ENCODE peak calls at places on chromosomes 12 and 14, in nine cellular contexts. F is GM03348, M is GDM1, T is NCI-H345, I is H4, S is mesothelial cell of epicardium, K is skeletal muscle cell, W is non-pigmented ciliary epithelial cell, E is adrenal gland. B is an unnamed sample.

GRCh38 chr12:99390707-99391106 is 256.8 kb upstream of the GARIN6 start:
- DNase-seq in T (no peak), M (no peak), S (no peak), E (peak), F (peak), W (no peak), I (peak), K (no peak), B (no peak)

GRCh38 chr12:80636832-80637231 is 70.6 kb upstream of the MYF6 start:
- DNase-seq in M (no peak), S (no peak), W (no peak), F (no peak), K (no peak), E (no peak), T (no peak), I (no peak), B (no peak)

GRCh38 chr12:10220398-10221077 is 7.9 kb downstream of the GABARAPL1 start:
- DNase-seq in E (peak), K (peak), M (no peak), F (peak), T (no peak), W (peak), S (no peak), I (peak), B (no peak)

GRCh38 chr12:50894216-50894615 is 51.5 kb downstream of the TMPRSS12 start:
- DNase-seq in K (no peak), F (no peak), T (no peak), M (no peak), E (no peak), I (no peak), S (no peak), W (no peak), B (no peak)

GRCh38 chr12:14577344-14577743 is 9.7 kb upstream of the PLBD1 start:
- DNase-seq in S (no peak), T (no peak), M (peak), K (no peak), F (no peak), I (peak), E (no peak), W (peak), B (no peak)

GRCh38 chr12:69405466-69405865 is 45.9 kb downstream of the YEATS4 start:
- DNase-seq in M (no peak), F (peak), E (peak), T (no peak), S (no peak), K (peak), I (peak), W (peak), B (peak)

GRCh38 chr12:54007538-54008259 is 1.1 kb upstream of the HOXC8 start:
- DNase-seq in M (no peak), K (no peak), S (no peak), I (no peak), T (no peak), W (no peak), E (no peak), F (no peak), B (no peak)

GRCh38 chr12:46459881-46460545 is 87.4 kb upstream of the SLC38A2 start:
- DNase-seq in E (no peak), K (no peak), T (no peak), W (no peak), I (no peak), S (no peak), M (peak), F (no peak), B (no peak)

GRCh38 chr12:127619869-127620769 is 646.9 kb upstream of the TMEM132C start:
- DNase-seq in W (no peak), M (no peak), F (no peak), S (no peak), T (no peak), E (no peak), K (no peak), I (no peak), B (no peak)

GRCh38 chr12:59036341-59036740 is 116.0 kb upstream of the LRIG3 start:
- DNase-seq in W (no peak), K (no peak), S (no peak), I (no peak), T (no peak), F (no peak), M (no peak), E (no peak), B (no peak)

GRCh38 chr14:105881021-105881930 is 354.9 kb downstream of the TMEM121 start:
- DNase-seq in T (no peak), F (no peak), S (peak), K (no peak), M (no peak), E (no peak), I (no peak), W (no peak), B (no peak)

GRCh38 chr14:34227834-34228662 is 234.0 kb downstream of the SPTSSA start:
- DNase-seq in K (no peak), T (peak), F (peak), I (peak), E (peak), W (no peak), M (peak), S (peak), B (no peak)

GRCh38 chr14:49999216-49999761 is 106.4 kb downstream of the ARF6 start:
- DNase-seq in S (no peak), M (peak), F (peak), E (peak), W (no peak), I (peak), K (no peak), T (no peak), B (no peak)

GRCh38 chr14:20998674-20999366 is at the start of gene SLC39A2:
- DNase-seq in I (peak), F (peak), T (no peak), K (peak), M (no peak), W (no peak), E (peak), S (no peak), B (peak)

GRCh38 chr12:80625901-80626300 is 81.5 kb upstream of the MYF6 start:
- DNase-seq in E (no peak), K (no peak), I (no peak), T (no peak), W (no peak), M (no peak), S (no peak), F (no peak), B (no peak)

GRCh38 chr14:87067061-87067460 is 925.9 kb downstream of the GALC start:
- DNase-seq in F (no peak), E (no peak), T (no peak), I (no peak), S (no peak), W (no peak), K (no peak), M (no peak), B (no peak)

GRCh38 chr12:66708704-66709443 is 30.0 kb upstream of the GRIP1 start:
- DNase-seq in I (no peak), K (no peak), T (peak), F (no peak), E (no peak), S (no peak), M (no peak), W (no peak), B (no peak)

GRCh38 chr14:35944847-35945246 is 118.7 kb downstream of the BRMS1L start:
- DNase-seq in S (no peak), M (no peak), F (no peak), I (peak), W (no peak), K (no peak), E (no peak), T (peak), B (no peak)

GRCh38 chr12:106583578-106584103 is 837 bp downstream of the RFX4 start:
- DNase-seq in E (no peak), I (no peak), K (no peak), W (no peak), M (no peak), F (peak), T (peak), S (no peak), B (no peak)

GRCh38 chr14:92223027-92223426 is 99.9 kb upstream of the SLC24A4 start:
- DNase-seq in W (no peak), K (no peak), E (no peak), T (no peak), S (no peak), F (no peak), M (no peak), I (no peak), B (no peak)

GRCh38 chr12:53171725-53172329 is 8.7 kb upstream of the ZNF740 start:
- DNase-seq in K (no peak), M (no peak), E (peak), F (no peak), S (no peak), T (no peak), I (no peak), W (no peak), B (no peak)

GRCh38 chr14:61290686-61291085 is 9.5 kb upstream of the TMEM30B start:
- DNase-seq in S (no peak), K (no peak), W (no peak), F (no peak), E (no peak), I (no peak), M (no peak), T (no peak), B (no peak)

GRCh38 chr12:1195513-1195912 is 204.5 kb downstream of the ERC1 start:
- DNase-seq in I (no peak), K (no peak), W (no peak), M (no peak), F (no peak), E (no peak), T (no peak), S (no peak), B (no peak)

B was measured in AG09309.